ENCODE peak calls at places on chromosomes 2 and 18, in six cellular contexts. I is SK-N-SH, B is ecto neural progenitor cell, K is cardiac muscle cell, C is activated T-helper 1 cell treated with Interleukin-2 at 50 U/mL for 16 hours, T is fibroblast of the aortic adventitia. Z is an unnamed sample.

GRCh38 chr2:224958466-224958857 is 83.8 kb downstream of the DOCK10 start:
- DNase-seq in I (no peak), B (no peak), K (peak; percentile 36), C (no peak), T (peak; percentile 84), Z (no peak)

GRCh38 chr18:11154983-11155759 is 5.8 kb upstream of the PIEZO2 start:
- DNase-seq in I (no peak), B (no peak), K (no peak), C (no peak), T (no peak), Z (no peak)

GRCh38 chr2:46416739-46417403 is 62.5 kb upstream of the TMEM247 start:
- DNase-seq in I (no peak), B (no peak), K (no peak), C (no peak), T (no peak), Z (no peak)

GRCh38 chr2:65473045-65473444 is 40.6 kb upstream of the SPRED2 start:
- DNase-seq in I (no peak), B (no peak), K (no peak), C (no peak), T (no peak), Z (no peak)

GRCh38 chr2:27956895-27957294 is 66.4 kb downstream of the BABAM2 start:
- DNase-seq in I (no peak), B (no peak), K (peak; percentile 84), C (no peak), T (peak; percentile 79), Z (no peak)

GRCh38 chr2:36650031-36650430 is 46.5 kb upstream of the VIT start:
- DNase-seq in I (no peak), B (no peak), K (peak; percentile 34), C (no peak), T (peak; percentile 37), Z (peak; percentile 55)

GRCh38 chr18:67239826-67240225 is 276.7 kb downstream of the DSEL start:
- DNase-seq in I (no peak), B (no peak), K (no peak), C (no peak), T (no peak), Z (no peak)

GRCh38 chr2:71935291-71935848 is 212.3 kb downstream of the CYP26B1 start:
- DNase-seq in I (peak; percentile 1), B (no peak), K (peak; percentile 87), C (no peak), T (peak; percentile 96), Z (no peak)

GRCh38 chr2:189465478-189465877 is 24.2 kb downstream of the WDR75 start:
- DNase-seq in I (no peak), B (no peak), K (no peak), C (no peak), T (no peak), Z (no peak)

GRCh38 chr2:190344275-190344827 is 962 bp downstream of the INPP1 start:
- DNase-seq in I (no peak), B (no peak), K (no peak), C (no peak), T (no peak), Z (peak; percentile 82)

GRCh38 chr2:24671230-24671629 is 122.0 kb downstream of the PTRHD1 start:
- DNase-seq in I (no peak), B (no peak), K (no peak), C (no peak), T (no peak), Z (no peak)

GRCh38 chr18:13568443-13569392 is 157.6 kb downstream of the FAM210A start:
- DNase-seq in I (no peak), B (no peak), K (no peak), C (no peak), T (no peak), Z (no peak)

GRCh38 chr18:35361570-35362321 is 15.4 kb downstream of the ZNF396 start:
- DNase-seq in I (no peak), B (no peak), K (no peak), C (no peak), T (no peak), Z (no peak)

GRCh38 chr2:46770622-46771021 is 145.0 kb downstream of the MCFD2 start:
- DNase-seq in I (no peak), B (no peak), K (peak; percentile 76), C (no peak), T (peak; percentile 88), Z (no peak)

GRCh38 chr2:241216211-241216761 is 27.8 kb downstream of the ANO7 start:
- DNase-seq in I (no peak), B (peak; percentile 65), K (no peak), C (no peak), T (no peak), Z (peak; percentile 45)